ENCODE peak calls at places on chromosome 14, in ten cellular contexts. A is uterus, M is ovary, F is sigmoid colon, T is IMR-90, D is Peyer's patch, P is endothelial cell of umbilical vein, Z is thyroid gland, C is heart left ventricle, V is prostate gland. L is an unnamed sample.

GRCh38 chr14:51481643-51482042 is 170.1 kb upstream of the FRMD6 start:
- DNase-seq in A (no peak), M (no peak), F (no peak), T (no peak), D (no peak), P (peak; percentile 26), Z (no peak), C (no peak), V (no peak), L (no peak)

GRCh38 chr14:68807148-68807600 is 14.3 kb upstream of the ZFP36L1 start:
- DNase-seq in A (peak; percentile 70), M (peak; percentile 75), F (peak; percentile 92), T (peak; percentile 94), D (peak; percentile 73), P (peak; percentile 95), Z (peak; percentile 63), C (peak; percentile 83), V (peak; percentile 41), L (peak; percentile 62)

GRCh38 chr14:102474934-102475333 is 34.6 kb downstream of the ANKRD9 start:
- DNase-seq in A (no peak), M (peak; percentile 84), F (peak; percentile 84), T (peak; percentile 80), D (peak; percentile 65), P (no peak), Z (peak; percentile 97), C (peak; percentile 89), V (peak; percentile 33), L (no peak)

GRCh38 chr14:96189288-96189711 is 15.3 kb upstream of the BDKRB2 start:
- DNase-seq in A (no peak), M (no peak), F (no peak), T (peak; percentile 97), D (no peak), P (no peak), Z (peak; percentile 76), C (no peak), V (no peak), L (no peak)

GRCh38 chr14:100778951-100779690 is 46.8 kb upstream of the MEG3 start:
- DNase-seq in A (no peak), M (peak; percentile 13), F (peak; percentile 39), T (no peak), D (peak; percentile 30), P (no peak), Z (no peak), C (peak; percentile 37), V (no peak), L (no peak)

GRCh38 chr14:74425525-74426201 is 347 bp downstream of the SYNDIG1L start:
- DNase-seq in A (no peak), M (peak; percentile 69), F (no peak), T (no peak), D (peak; percentile 50), P (peak; percentile 8), Z (peak; percentile 39), C (no peak), V (no peak), L (peak; percentile 42)

GRCh38 chr14:32565256-32565655 is 236.2 kb downstream of the AKAP6 start:
- DNase-seq in A (no peak), M (no peak), F (no peak), T (no peak), D (no peak), P (peak; percentile 10), Z (no peak), C (no peak), V (no peak), L (no peak)

GRCh38 chr14:106691601-106692291 is 1165.4 kb downstream of the TMEM121 start:
- DNase-seq in A (no peak), M (peak; percentile 36), F (no peak), T (no peak), D (peak; percentile 60), P (no peak), Z (no peak), C (peak; percentile 56), V (no peak), L (peak; percentile 55)

GRCh38 chr14:50944647-50945413 is 547 bp upstream of the PYGL start:
- DNase-seq in A (peak; percentile 68), M (peak; percentile 78), F (peak; percentile 83), T (peak; percentile 35), D (peak; percentile 55), P (peak; percentile 41), Z (peak; percentile 55), C (no peak), V (peak; percentile 47), L (peak; percentile 85)

GRCh38 chr14:68523994-68524725 is 268.7 kb downstream of the ZFP36L1 start:
- DNase-seq in A (peak; percentile 83), M (no peak), F (no peak), T (no peak), D (no peak), P (no peak), Z (no peak), C (no peak), V (no peak), L (no peak)

GRCh38 chr14:95527392-95528002 is 7.4 kb upstream of the GLRX5 start:
- DNase-seq in A (peak; percentile 80), M (no peak), F (peak; percentile 82), T (peak; percentile 84), D (peak; percentile 83), P (no peak), Z (peak; percentile 59), C (no peak), V (no peak), L (peak; percentile 58)

GRCh38 chr14:29056167-29056566 is 289.6 kb downstream of the FOXG1 start:
- DNase-seq in A (no peak), M (no peak), F (no peak), T (no peak), D (no peak), P (no peak), Z (no peak), C (no peak), V (no peak), L (no peak)

GRCh38 chr14:21965042-21965441 is 291.4 kb upstream of the OR4E1 start:
- DNase-seq in A (no peak), M (no peak), F (no peak), T (no peak), D (peak; percentile 45), P (no peak), Z (no peak), C (no peak), V (no peak), L (no peak)

GRCh38 chr14:101408077-101408831 is 153.0 kb upstream of the DIO3 start:
- DNase-seq in A (peak; percentile 67), M (peak; percentile 59), F (no peak), T (peak; percentile 90), D (no peak), P (no peak), Z (no peak), C (no peak), V (no peak), L (no peak)

DNA sequence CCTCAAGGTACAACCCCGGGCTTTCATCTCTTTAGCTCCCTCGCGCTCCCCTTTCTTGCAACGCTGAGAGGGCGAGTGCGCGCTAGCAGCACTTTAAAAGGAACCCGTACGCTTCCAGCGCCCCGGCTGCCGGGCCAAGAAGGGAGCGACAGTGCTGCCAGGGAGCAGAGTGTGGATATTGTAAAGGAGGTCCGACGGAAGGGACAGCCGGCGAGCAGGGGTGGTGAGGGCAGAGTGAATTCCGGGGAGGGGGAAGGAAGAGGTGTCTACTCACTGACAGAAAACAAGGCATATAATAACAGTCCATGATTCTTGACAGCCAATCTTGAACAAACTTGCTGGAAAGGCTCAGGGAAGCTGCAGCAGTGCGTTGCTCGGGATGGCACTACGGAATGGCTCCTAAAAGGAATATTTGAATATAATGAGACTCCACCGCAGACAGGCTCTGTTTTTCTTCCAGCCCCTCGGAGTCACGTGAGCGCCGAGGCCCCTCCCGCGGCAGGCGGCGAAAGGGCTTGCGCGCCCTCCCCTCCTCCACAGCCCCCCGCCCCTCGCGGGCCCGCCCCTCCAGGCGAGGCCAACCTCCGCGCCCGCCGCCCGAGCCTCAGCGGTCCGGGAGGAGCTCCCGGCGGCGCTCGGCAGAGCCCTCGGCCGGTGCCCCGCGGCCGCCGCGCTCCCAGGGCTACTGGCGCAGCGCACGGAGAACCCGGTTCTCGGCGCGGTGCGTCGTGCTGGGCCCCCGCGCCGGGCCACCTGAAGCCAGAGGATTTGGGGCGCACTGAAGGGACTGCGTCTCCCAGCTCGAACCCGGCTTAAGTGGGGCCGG is 3.4 kb downstream of the BMP4 start:
- DNase-seq in A (peak; percentile 79), M (peak; percentile 93), F (peak; percentile 94), T (peak; percentile 74), D (peak; percentile 83), P (peak; percentile 94), Z (peak; percentile 91), C (peak; percentile 92), V (peak; percentile 83), L (peak; percentile 92)
- TF ChIP-seq POLR2A in A (peak; percentile 89), M (peak; percentile 95), F (no peak), T (no peak), D (peak; percentile 82), P (peak; percentile 99), Z (peak; percentile 51), C (peak; percentile 9), V (peak; percentile 89), L (peak; percentile 88)

DNA sequence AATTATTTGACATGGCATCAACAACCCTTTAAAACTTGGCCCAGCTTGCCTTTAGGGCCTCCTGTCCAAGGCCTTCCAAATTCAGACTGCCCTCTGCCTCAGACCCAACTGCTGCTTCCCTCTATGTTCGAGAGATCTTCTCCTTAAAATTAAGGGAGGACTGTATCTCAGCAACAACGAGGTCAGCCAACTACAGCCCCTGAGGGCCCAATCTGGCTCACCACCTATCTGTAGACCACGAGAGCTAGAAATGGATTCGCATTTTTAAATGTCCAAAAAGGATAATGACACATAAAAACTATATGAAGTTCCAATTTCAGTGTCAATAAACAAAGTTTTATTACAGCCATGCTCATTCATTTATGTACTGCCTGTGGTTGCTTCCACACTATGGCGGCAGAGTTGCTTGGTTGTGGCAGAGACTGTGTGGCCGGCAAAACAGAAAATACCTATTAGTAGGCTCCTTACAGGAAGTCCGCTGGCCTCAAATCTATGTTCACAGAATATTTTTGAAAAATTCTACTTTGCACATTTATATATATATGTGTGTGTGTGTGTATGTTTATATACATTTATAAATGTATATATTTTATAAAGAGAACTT is 1026.9 kb downstream of the BCL11B start:
- DNase-seq in A (no peak), M (no peak), F (no peak), T (no peak), D (no peak), P (no peak), Z (no peak), C (no peak), V (no peak), L (no peak)
- TF ChIP-seq CTCF in A (no peak), M (no peak), F (no peak), T (no peak), D (no peak), P (no peak), Z (no peak), C (no peak), V (no peak), L (no peak)

GRCh38 chr14:34027130-34027989 is 76.5 kb upstream of the EGLN3 start:
- DNase-seq in A (no peak), M (no peak), F (no peak), T (no peak), D (no peak), P (no peak), Z (no peak), C (no peak), V (no peak), L (no peak)
- H3K9me3 ChIP-seq in A (no peaks in the 10 kb centered on the region), M (no peaks in the 10 kb centered on the region), F (no peaks in the 10 kb centered on the region), T (no peaks in the 10 kb centered on the region), D (no peaks in the 10 kb centered on the region), P (no peaks in the 10 kb centered on the region), Z (no peaks in the 10 kb centered on the region), C (no peaks in the 10 kb centered on the region), V (no peaks in the 10 kb centered on the region), L (no peaks in the 10 kb centered on the region)

DNA sequence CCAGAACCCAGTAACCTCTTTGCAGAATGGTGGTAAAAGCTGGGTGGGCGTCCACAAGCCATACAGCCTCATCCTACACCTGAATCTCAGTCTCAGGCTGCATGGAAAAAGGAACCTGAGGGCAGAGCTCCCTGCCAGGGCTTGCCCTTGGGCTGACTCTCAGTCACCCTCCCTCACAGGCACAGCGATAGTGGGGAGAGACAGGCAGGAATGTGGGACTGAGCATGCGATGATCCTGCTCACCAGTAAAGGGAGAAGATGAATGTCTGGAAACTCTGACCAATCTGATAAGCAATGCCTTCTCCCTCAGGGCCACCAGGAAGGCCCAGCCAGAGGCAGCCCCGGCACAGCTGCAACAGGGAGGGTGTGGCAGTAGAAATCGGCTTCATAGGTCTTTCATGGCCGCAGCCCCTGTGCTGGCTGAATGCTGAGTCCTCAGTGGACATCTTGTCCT is 257.9 kb downstream of the PCNX1 start:
- DNase-seq in A (no peak), M (no peak), F (no peak), T (peak; percentile 6), D (peak; percentile 70), P (no peak), Z (no peak), C (no peak), V (no peak), L (no peak)
- TF ChIP-seq POLR2A in A (no peak), M (no peak), F (no peak), T (no peak), D (no peak), P (no peak), Z (no peak), C (no peak), V (no peak), L (no peak)